ENCODE peak calls at places on chromosomes 13 and 19, in four cellular contexts. One of them, this sample, is unnamed. For H3K27me3, the result is how much of the 10 kb centered on the place peaks cover.

GRCh38 chr13:32390048-32390447 is 37.9 kb downstream of the N4BP2L1 start:
- DNase-seq in right atrium auricular region: no peak
- DNase-seq in heart left ventricle: no peak
- DNase-seq in gastrocnemius medialis: no peak
- DNase-seq in this sample: no peak

GRCh38 chr19:12884926-12885748 is 1.9 kb downstream of the KLF1 start:
- DNase-seq in gastrocnemius medialis: no peak
- DNase-seq in right atrium auricular region: no peak
- DNase-seq in heart left ventricle: peak
- DNase-seq in this sample: no peak

GRCh38 chr13:51322826-51323225 is 16.7 kb upstream of the SERPINE3 start:
- DNase-seq in gastrocnemius medialis: no peak
- DNase-seq in right atrium auricular region: no peak
- DNase-seq in heart left ventricle: no peak
- DNase-seq in this sample: no peak

GRCh38 chr19:11737964-11738745 is 591 bp downstream of the ZNF823 start:
- DNase-seq in gastrocnemius medialis: peak
- DNase-seq in heart left ventricle: peak
- DNase-seq in right atrium auricular region: peak
- DNase-seq in this sample: peak

GRCh38 chr13:74930402-74931165 is 551.4 kb downstream of the TBC1D4 start:
- DNase-seq in right atrium auricular region: no peak
- DNase-seq in heart left ventricle: no peak
- DNase-seq in gastrocnemius medialis: no peak
- DNase-seq in this sample: no peak

GRCh38 chr13:25148005-25148798 is 23.9 kb downstream of the AMER2 start:
- DNase-seq in right atrium auricular region: no peak
- DNase-seq in heart left ventricle: no peak
- DNase-seq in gastrocnemius medialis: no peak
- DNase-seq in this sample: no peak

GRCh38 chr19:44758596-44758995 is 10.1 kb downstream of the BCL3 start:
- DNase-seq in heart left ventricle: peak
- DNase-seq in right atrium auricular region: no peak
- DNase-seq in gastrocnemius medialis: no peak
- DNase-seq in this sample: no peak

GRCh38 chr19:10518444-10519361 is 1.5 kb upstream of the S1PR5 start:
- DNase-seq in gastrocnemius medialis: no peak
- DNase-seq in right atrium auricular region: no peak
- DNase-seq in heart left ventricle: no peak
- DNase-seq in this sample: no peak

GRCh38 chr13:21478881-21479808 is 20.0 kb upstream of the ZDHHC20 start:
- DNase-seq in gastrocnemius medialis: peak
- DNase-seq in right atrium auricular region: no peak
- DNase-seq in heart left ventricle: no peak
- DNase-seq in this sample: no peak

DNA sequence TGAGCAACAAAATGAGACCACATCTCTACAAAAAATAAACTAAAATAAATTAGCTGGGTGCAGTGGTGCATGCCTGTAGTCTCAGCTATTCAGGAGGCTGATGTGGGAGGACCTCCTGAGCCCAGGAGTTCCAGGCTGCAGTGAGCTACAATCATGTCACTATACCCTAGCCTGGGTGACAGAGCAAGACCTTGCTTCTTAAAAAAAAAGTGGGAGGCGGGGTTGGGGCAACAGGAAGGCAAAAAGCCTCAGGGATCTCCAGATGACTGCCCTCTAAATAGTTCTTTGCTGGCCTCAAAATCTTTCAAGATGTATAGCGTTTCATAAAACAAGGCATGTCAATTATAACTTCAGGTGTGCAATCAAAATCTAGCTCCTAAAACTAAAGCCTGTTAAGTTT is 18.5 kb downstream of the CEACAM8 start:
- DNase-seq in heart left ventricle: no peak
- DNase-seq in gastrocnemius medialis: no peak
- DNase-seq in right atrium auricular region: no peak
- DNase-seq in this sample: no peak
- H3K27me3 ChIP-seq in heart left ventricle: under half
- H3K27me3 ChIP-seq in gastrocnemius medialis: under half
- H3K27me3 ChIP-seq in right atrium auricular region: under half
- H3K27me3 ChIP-seq in this sample: under half

GRCh38 chr13:42656136-42656535 is 82.2 kb downstream of the TNFSF11 start:
- DNase-seq in gastrocnemius medialis: no peak
- DNase-seq in right atrium auricular region: no peak
- DNase-seq in heart left ventricle: no peak
- DNase-seq in this sample: no peak
- H3K27me3 ChIP-seq in gastrocnemius medialis: under half
- H3K27me3 ChIP-seq in right atrium auricular region: under half
- H3K27me3 ChIP-seq in heart left ventricle: under half
- H3K27me3 ChIP-seq in this sample: under half

DNA sequence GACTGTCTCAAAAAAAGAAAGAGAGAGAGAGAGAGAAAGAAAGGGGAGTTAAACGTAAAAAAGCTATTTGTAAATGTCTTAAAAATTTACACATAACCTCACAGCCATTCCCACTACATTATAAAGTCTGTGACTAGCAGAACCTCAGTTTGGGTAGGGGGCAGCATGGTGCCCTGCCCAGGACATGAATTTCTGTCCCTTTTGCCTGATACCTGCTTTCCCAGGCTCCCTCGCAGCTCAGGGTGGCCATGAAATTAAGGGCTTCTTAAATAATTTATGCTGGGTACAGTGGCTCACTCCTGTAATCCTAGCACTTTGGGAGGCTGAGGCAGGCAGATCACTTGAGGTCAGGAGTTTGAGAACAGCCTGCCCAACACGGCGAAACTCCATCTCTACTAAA is 4.8 kb downstream of the IFNL1 start:
- DNase-seq in right atrium auricular region: no peak
- DNase-seq in gastrocnemius medialis: no peak
- DNase-seq in heart left ventricle: no peak
- DNase-seq in this sample: no peak
- H3K27me3 ChIP-seq in right atrium auricular region: under half
- H3K27me3 ChIP-seq in gastrocnemius medialis: under half
- H3K27me3 ChIP-seq in heart left ventricle: under half
- H3K27me3 ChIP-seq in this sample: half or more

GRCh38 chr19:53992815-53993214 is 1.4 kb downstream of the CACNG6 start:
- DNase-seq in heart left ventricle: no peak
- DNase-seq in right atrium auricular region: no peak
- DNase-seq in gastrocnemius medialis: no peak
- DNase-seq in this sample: no peak

GRCh38 chr19:53994811-53995210 is 3.4 kb downstream of the CACNG6 start:
- DNase-seq in heart left ventricle: no peak
- DNase-seq in right atrium auricular region: no peak
- DNase-seq in gastrocnemius medialis: no peak
- DNase-seq in this sample: no peak

GRCh38 chr19:53991224-53992113 is at the start of gene CACNG6:
- DNase-seq in gastrocnemius medialis: peak
- DNase-seq in right atrium auricular region: no peak
- DNase-seq in heart left ventricle: no peak
- DNase-seq in this sample: no peak

GRCh38 chr19:53992211-53992610 is 774 bp downstream of the CACNG6 start:
- DNase-seq in right atrium auricular region: no peak
- DNase-seq in heart left ventricle: no peak
- DNase-seq in gastrocnemius medialis: no peak
- DNase-seq in this sample: no peak

GRCh38 chr19:53993448-53993847 is 2.0 kb downstream of the CACNG6 start:
- DNase-seq in gastrocnemius medialis: no peak
- DNase-seq in heart left ventricle: no peak
- DNase-seq in right atrium auricular region: no peak
- DNase-seq in this sample: no peak
- H3K27me3 ChIP-seq in gastrocnemius medialis: under half
- H3K27me3 ChIP-seq in heart left ventricle: under half
- H3K27me3 ChIP-seq in right atrium auricular region: under half
- H3K27me3 ChIP-seq in this sample: half or more

GRCh38 chr13:95579303-95579702 is 26.8 kb downstream of the CLDN10 start:
- DNase-seq in right atrium auricular region: no peak
- DNase-seq in gastrocnemius medialis: no peak
- DNase-seq in heart left ventricle: no peak
- DNase-seq in this sample: no peak
- H3K27me3 ChIP-seq in right atrium auricular region: under half
- H3K27me3 ChIP-seq in gastrocnemius medialis: under half
- H3K27me3 ChIP-seq in heart left ventricle: under half
- H3K27me3 ChIP-seq in this sample: under half

GRCh38 chr13:108851660-108852059 is 222.2 kb downstream of the MYO16 start:
- DNase-seq in heart left ventricle: no peak
- DNase-seq in right atrium auricular region: no peak
- DNase-seq in gastrocnemius medialis: no peak
- DNase-seq in this sample: no peak
- H3K27me3 ChIP-seq in heart left ventricle: under half
- H3K27me3 ChIP-seq in right atrium auricular region: under half
- H3K27me3 ChIP-seq in gastrocnemius medialis: under half
- H3K27me3 ChIP-seq in this sample: under half